ENCODE peak calls at places on chromosomes 4 and X, in eight cellular contexts. T is AG10803, I is ovary, C is upper lobe of right lung, W is K562, H is BE2C, Q is cardiac fibroblast, A is WTC11. R is an unnamed sample.

GRCh38 chr4:168765726-168766125 is 244.3 kb downstream of the CBR4 start:
- DNase-seq in T (peak), I (no peak), C (no peak), W (no peak), H (no peak), Q (peak), A (no peak), R (no peak)

GRCh38 chr4:17347445-17347844 is 164.4 kb downstream of the QDPR start:
- DNase-seq in T (peak), I (no peak), C (no peak), W (peak), H (peak), Q (peak), A (peak), R (no peak)

GRCh38 chr4:99447079-99447478 is 11.9 kb upstream of the ADH7 start:
- DNase-seq in T (peak), I (no peak), C (no peak), W (peak), H (no peak), Q (peak), A (no peak), R (no peak)

GRCh38 chr4:18850763-18851331 is 829.3 kb upstream of the LCORL start:
- DNase-seq in T (no peak), I (no peak), C (no peak), W (no peak), H (peak), Q (no peak), A (no peak), R (no peak)

GRCh38 chrX:107787827-107788226 is 10.3 kb downstream of the NCBP2L start:
- DNase-seq in T (no peak), I (no peak), C (no peak), W (no peak), H (no peak), Q (peak), A (no peak), R (no peak)

GRCh38 chrX:2710496-2710895 is 19.4 kb downstream of the CD99 start:
- DNase-seq in T (no peak), I (no peak), C (no peak), W (no peak), H (no peak), Q (peak), A (no peak), R (no peak)

GRCh38 chrX:39897741-39898097 is 200.0 kb downstream of the BCOR start:
- DNase-seq in T (no peak), I (no peak), C (no peak), W (no peak), H (no peak), Q (no peak), A (no peak), R (no peak)

GRCh38 chr4:14289708-14290107 is 662.2 kb upstream of the BOD1L1 start:
- DNase-seq in T (no peak), I (no peak), C (no peak), W (no peak), H (no peak), Q (peak), A (no peak), R (no peak)

GRCh38 chr4:8910100-8910821 is 38.6 kb upstream of the HMX1 start:
- DNase-seq in T (no peak), I (no peak), C (peak), W (no peak), H (no peak), Q (no peak), A (no peak), R (no peak)

GRCh38 chr4:40897557-40898203 is 147.9 kb downstream of the NSUN7 start:
- DNase-seq in T (peak), I (peak), C (peak), W (peak), H (peak), Q (peak), A (peak), R (peak)

GRCh38 chr4:78720994-78721677 is 55.0 kb upstream of the BMP2K start:
- DNase-seq in T (no peak), I (no peak), C (no peak), W (peak), H (no peak), Q (no peak), A (no peak), R (no peak)

GRCh38 chr4:112523008-112523440 is 7.0 kb upstream of the NEUROG2 start:
- DNase-seq in T (peak), I (no peak), C (no peak), W (peak), H (peak), Q (peak), A (peak), R (no peak)

GRCh38 chr4:13344216-13344615 is 139.9 kb downstream of the RAB28 start:
- DNase-seq in T (peak), I (no peak), C (no peak), W (peak), H (no peak), Q (no peak), A (no peak), R (no peak)

GRCh38 chr4:169582203-169582602 is 30.2 kb downstream of the NEK1 start:
- DNase-seq in T (no peak), I (no peak), C (no peak), W (no peak), H (no peak), Q (no peak), A (no peak), R (no peak)

GRCh38 chr4:59597536-59598232 is 1602.4 kb upstream of the ADGRL3 start:
- DNase-seq in T (no peak), I (no peak), C (peak), W (no peak), H (no peak), Q (peak), A (no peak), R (no peak)

GRCh38 chr4:7854697-7855370 is 84.8 kb downstream of the AFAP1 start:
- DNase-seq in T (no peak), I (no peak), C (no peak), W (no peak), H (no peak), Q (peak), A (no peak), R (no peak)

GRCh38 chr4:8039290-8039689 is 99.6 kb upstream of the AFAP1 start:
- DNase-seq in T (no peak), I (no peak), C (no peak), W (no peak), H (peak), Q (no peak), A (no peak), R (no peak)

GRCh38 chr4:173360587-173361221 is 10.1 kb upstream of the SAP30 start:
- DNase-seq in T (peak), I (no peak), C (no peak), W (peak), H (no peak), Q (peak), A (no peak), R (no peak)
- TF ChIP-seq CTCF in T (peak), I (no peak), C (peak), W (peak), H (peak), Q (peak), A (no peak), R (no peak)

DNA sequence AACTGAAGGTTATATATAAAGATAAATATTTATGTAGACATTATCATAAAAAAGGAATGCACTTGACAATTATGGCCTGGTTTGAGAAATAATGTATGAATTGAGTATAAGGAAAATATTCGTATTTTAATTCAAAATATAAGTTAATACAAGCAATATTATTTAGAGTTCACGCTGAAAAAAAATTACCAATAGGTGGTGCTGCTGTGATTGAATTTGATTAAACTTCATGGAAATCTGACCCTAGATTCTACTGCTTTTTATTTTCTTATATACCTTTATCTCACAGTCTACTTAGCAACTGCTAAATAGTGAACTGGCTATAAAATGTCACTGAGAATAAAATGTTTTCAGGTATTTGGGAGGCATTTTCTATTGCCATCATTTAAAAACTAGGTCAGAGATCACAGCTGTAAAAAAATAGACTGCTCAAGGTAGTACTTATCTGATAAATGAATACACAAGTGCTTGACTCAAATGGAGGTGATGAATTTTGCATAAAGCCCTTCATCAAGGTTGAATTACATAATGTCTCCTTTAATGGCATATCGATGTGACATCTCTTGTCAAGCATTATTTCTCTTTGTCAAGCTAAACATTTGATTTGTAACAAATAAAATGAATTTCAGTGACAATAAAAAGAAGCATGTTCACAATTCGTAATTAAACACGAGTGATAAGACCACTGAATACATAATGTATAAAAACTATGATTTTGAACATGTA is 1638.8 kb upstream of the PCDH7 start:
- DNase-seq in T (no peak), I (no peak), C (no peak), W (no peak), H (no peak), Q (peak), A (no peak), R (no peak)
- TF ChIP-seq CTCF in T (no peak), I (no peak), C (no peak), W (no peak), H (no peak), Q (no peak), A (no peak), R (no peak)

GRCh38 chrX:41086627-41086932 is 1.3 kb downstream of the USP9X start:
- DNase-seq in T (no peak), I (no peak), C (peak), W (peak), H (no peak), Q (no peak), A (no peak), R (no peak)
- TF ChIP-seq CTCF in T (no peak), I (no peak), C (no peak), W (no peak), H (no peak), Q (no peak), A (no peak), R (no peak)

DNA sequence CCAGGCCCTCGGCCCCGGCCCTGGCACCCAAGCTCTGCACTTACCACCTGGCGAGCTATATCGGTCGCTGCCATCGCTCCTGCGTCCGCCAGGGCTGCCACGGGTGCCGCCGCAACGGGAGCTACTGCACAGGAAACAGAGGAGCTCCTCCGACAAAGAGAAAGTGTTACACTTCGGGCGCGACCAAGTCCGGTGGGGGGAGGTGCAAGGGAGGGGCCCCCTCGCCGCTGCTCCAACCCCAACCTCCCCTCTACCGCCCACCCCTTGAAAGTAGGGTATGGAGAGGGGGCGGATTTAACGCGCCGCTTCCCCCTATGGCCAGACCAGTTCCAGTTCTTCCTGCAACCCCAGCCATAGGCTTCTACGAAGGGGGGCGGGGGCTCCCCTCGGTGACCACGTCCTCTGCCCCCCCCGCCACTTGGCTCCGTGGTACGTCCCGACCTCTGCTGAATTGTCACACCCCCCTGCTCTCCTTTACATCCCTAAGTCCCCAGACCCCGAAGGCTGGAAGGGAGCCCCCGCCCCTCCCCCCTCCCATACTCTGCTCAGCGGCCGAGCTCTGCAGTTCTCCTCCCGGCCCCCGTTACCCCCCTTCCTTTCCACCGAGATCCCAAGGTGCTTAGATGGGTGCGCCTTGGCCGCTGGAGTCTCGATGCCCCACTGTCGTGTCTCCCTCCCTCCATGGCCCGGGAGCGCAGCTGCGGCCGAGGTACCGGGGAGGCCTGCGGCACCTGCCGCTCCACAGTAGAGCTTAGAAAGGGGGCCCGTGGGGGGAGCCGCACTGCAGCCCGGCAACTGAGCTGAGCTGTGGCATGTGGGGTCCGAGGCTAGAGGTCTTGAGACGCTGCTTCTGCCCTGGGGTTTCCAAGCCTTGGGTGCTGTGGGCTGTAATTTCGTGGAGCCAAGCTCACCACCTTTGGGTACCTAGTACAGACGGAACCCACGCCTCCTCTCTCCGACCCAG is at the start of gene SEPTIN6:
- DNase-seq in T (peak), I (peak), C (peak), W (peak), H (peak), Q (peak), A (peak), R (peak)
- TF ChIP-seq CTCF in T (no peak), I (no peak), C (no peak), W (no peak), H (no peak), Q (no peak), A (no peak), R (no peak)

R was measured in CD14-positive monocyte.